ENCODE peak calls at places on chromosome 17, in four cellular contexts. One of them, this sample, is unnamed.

GRCh38 chr17:1060991-1061390 is 64.1 kb downstream of the TIMM22 start:
- DNase-seq in WTC11: no peak
- DNase-seq in HepG2: no peak
- DNase-seq in K562: no peak
- DNase-seq in this sample: no peak

GRCh38 chr17:16281351-16281750 is 64.3 kb downstream of the PIGL start:
- DNase-seq in WTC11: no peak
- DNase-seq in HepG2: no peak
- DNase-seq in K562: no peak
- DNase-seq in this sample: no peak

GRCh38 chr17:76638263-76638662 is 5.3 kb downstream of the ST6GALNAC1 start:
- DNase-seq in WTC11: no peak
- DNase-seq in HepG2: no peak
- DNase-seq in K562: no peak
- DNase-seq in this sample: no peak

GRCh38 chr17:7883781-7884386 is 4.7 kb upstream of the CHD3 start:
- DNase-seq in WTC11: no peak
- DNase-seq in HepG2: no peak
- DNase-seq in K562: peak; percentile 34
- DNase-seq in this sample: peak; percentile 55

GRCh38 chr17:59287887-59288286 is 43.6 kb upstream of the YPEL2 start:
- DNase-seq in WTC11: no peak
- DNase-seq in HepG2: no peak
- DNase-seq in K562: no peak
- DNase-seq in this sample: no peak

GRCh38 chr17:64240261-64240740 is 22.8 kb downstream of the TEX2 start:
- DNase-seq in WTC11: no peak
- DNase-seq in HepG2: no peak
- DNase-seq in K562: peak; percentile 65
- DNase-seq in this sample: peak; percentile 39

GRCh38 chr17:38693700-38694329 is 11.3 kb upstream of the MLLT6 start:
- DNase-seq in WTC11: no peak
- DNase-seq in HepG2: peak; percentile 48
- DNase-seq in K562: no peak
- DNase-seq in this sample: peak; percentile 78

GRCh38 chr17:48149174-48150106 is 41.9 kb downstream of the SNX11 start:
- DNase-seq in WTC11: peak; percentile 36
- DNase-seq in HepG2: peak; percentile 33
- DNase-seq in K562: peak; percentile 76
- DNase-seq in this sample: peak; percentile 50

GRCh38 chr17:66665194-66665593 is 169.7 kb upstream of the CACNG5 start:
- DNase-seq in WTC11: no peak
- DNase-seq in HepG2: no peak
- DNase-seq in K562: no peak
- DNase-seq in this sample: no peak

GRCh38 chr17:66306413-66306812 is 4.0 kb downstream of the PRKCA start:
- DNase-seq in WTC11: no peak
- DNase-seq in HepG2: no peak
- DNase-seq in K562: no peak
- DNase-seq in this sample: no peak

GRCh38 chr17:2172447-2172938 is 117.6 kb downstream of the HIC1 start:
- DNase-seq in WTC11: no peak
- DNase-seq in HepG2: no peak
- DNase-seq in K562: no peak
- DNase-seq in this sample: no peak

GRCh38 chr17:13699261-13699660 is 97.5 kb upstream of the HS3ST3A1 start:
- DNase-seq in WTC11: no peak
- DNase-seq in HepG2: no peak
- DNase-seq in K562: no peak
- DNase-seq in this sample: no peak

GRCh38 chr17:27466376-27466747 is 10.1 kb downstream of the KSR1 start:
- DNase-seq in WTC11: no peak
- DNase-seq in HepG2: no peak
- DNase-seq in K562: no peak
- DNase-seq in this sample: no peak

GRCh38 chr17:31580331-31581021 is 189.0 kb downstream of the RAB11FIP4 start:
- DNase-seq in WTC11: no peak
- DNase-seq in HepG2: no peak
- DNase-seq in K562: no peak
- DNase-seq in this sample: no peak

GRCh38 chr17:39529455-39529854 is 68.2 kb downstream of the CDK12 start:
- DNase-seq in WTC11: no peak
- DNase-seq in HepG2: no peak
- DNase-seq in K562: peak; percentile 26
- DNase-seq in this sample: no peak

GRCh38 chr17:79667746-79668145 is 56.9 kb upstream of the RBFOX3 start:
- DNase-seq in WTC11: no peak
- DNase-seq in HepG2: no peak
- DNase-seq in K562: no peak
- DNase-seq in this sample: no peak

GRCh38 chr17:14460502-14460901 is 159.6 kb downstream of the HS3ST3B1 start:
- DNase-seq in WTC11: no peak
- DNase-seq in HepG2: no peak
- DNase-seq in K562: no peak
- DNase-seq in this sample: no peak

GRCh38 chr17:75346906-75347305 is 57.7 kb upstream of the SLC25A19 start:
- DNase-seq in WTC11: no peak
- DNase-seq in HepG2: no peak
- DNase-seq in K562: peak; percentile 79
- DNase-seq in this sample: no peak

GRCh38 chr17:61488878-61489718 is 36.9 kb downstream of the TBX4 start:
- DNase-seq in WTC11: no peak
- DNase-seq in HepG2: peak; percentile 90
- DNase-seq in K562: no peak
- DNase-seq in this sample: no peak

GRCh38 chr17:15918661-15919259 is 26.2 kb upstream of the ADORA2B start:
- DNase-seq in WTC11: peak; percentile 3
- DNase-seq in HepG2: no peak
- DNase-seq in K562: no peak
- DNase-seq in this sample: no peak

GRCh38 chr17:16937431-16937830 is 34.5 kb downstream of the TNFRSF13B start:
- DNase-seq in WTC11: peak; percentile 1
- DNase-seq in HepG2: no peak
- DNase-seq in K562: no peak
- DNase-seq in this sample: no peak

GRCh38 chr17:6525731-6526130 is 30.6 kb downstream of the PITPNM3 start:
- DNase-seq in WTC11: no peak
- DNase-seq in HepG2: no peak
- DNase-seq in K562: no peak
- DNase-seq in this sample: no peak

GRCh38 chr17:2070241-2071023 is 15.5 kb downstream of the HIC1 start:
- DNase-seq in WTC11: peak; percentile 58
- DNase-seq in HepG2: no peak
- DNase-seq in K562: no peak
- DNase-seq in this sample: no peak

GRCh38 chr17:78360371-78361226 is 722 bp upstream of the SOCS3 start:
- DNase-seq in WTC11: peak; percentile 100
- DNase-seq in HepG2: peak; percentile 80
- DNase-seq in K562: peak; percentile 92
- DNase-seq in this sample: peak; percentile 97

GRCh38 chr17:81453712-81454111 is 58.5 kb downstream of the BAHCC1 start:
- DNase-seq in WTC11: no peak
- DNase-seq in HepG2: no peak
- DNase-seq in K562: no peak
- DNase-seq in this sample: no peak

GRCh38 chr17:72219136-72219823 is 98.5 kb downstream of the SOX9 start:
- DNase-seq in WTC11: peak; percentile 50
- DNase-seq in HepG2: no peak
- DNase-seq in K562: no peak
- DNase-seq in this sample: peak; percentile 67
- TF ChIP-seq FOXJ3 in WTC11: no peak
- TF ChIP-seq FOXJ3 in HepG2: no peak
- TF ChIP-seq FOXJ3 in K562: no peak
- TF ChIP-seq FOXJ3 in this sample: no peak

GRCh38 chr17:71482625-71483024 is 638.2 kb upstream of the SOX9 start:
- DNase-seq in WTC11: no peak
- DNase-seq in HepG2: no peak
- DNase-seq in K562: no peak
- DNase-seq in this sample: no peak
- TF ChIP-seq FOXJ3 in WTC11: no peak
- TF ChIP-seq FOXJ3 in HepG2: no peak
- TF ChIP-seq FOXJ3 in K562: no peak
- TF ChIP-seq FOXJ3 in this sample: no peak

GRCh38 chr17:73594025-73594424 is 50.2 kb downstream of the SDK2 start:
- DNase-seq in WTC11: no peak
- DNase-seq in HepG2: no peak
- DNase-seq in K562: no peak
- DNase-seq in this sample: no peak

GRCh38 chr17:73591278-73592078 is 52.8 kb downstream of the SDK2 start:
- DNase-seq in WTC11: no peak
- DNase-seq in HepG2: no peak
- DNase-seq in K562: no peak
- DNase-seq in this sample: no peak

GRCh38 chr17:73593249-73593965 is 50.8 kb downstream of the SDK2 start:
- DNase-seq in WTC11: no peak
- DNase-seq in HepG2: no peak
- DNase-seq in K562: no peak
- DNase-seq in this sample: no peak

GRCh38 chr17:73592079-73592415 is 52.2 kb downstream of the SDK2 start:
- DNase-seq in WTC11: no peak
- DNase-seq in HepG2: no peak
- DNase-seq in K562: no peak
- DNase-seq in this sample: no peak

GRCh38 chr17:73592531-73592961 is 51.7 kb downstream of the SDK2 start:
- DNase-seq in WTC11: no peak
- DNase-seq in HepG2: no peak
- DNase-seq in K562: no peak
- DNase-seq in this sample: no peak
- TF ChIP-seq FOXJ3 in WTC11: no peak
- TF ChIP-seq FOXJ3 in HepG2: no peak
- TF ChIP-seq FOXJ3 in K562: no peak
- TF ChIP-seq FOXJ3 in this sample: no peak

DNA sequence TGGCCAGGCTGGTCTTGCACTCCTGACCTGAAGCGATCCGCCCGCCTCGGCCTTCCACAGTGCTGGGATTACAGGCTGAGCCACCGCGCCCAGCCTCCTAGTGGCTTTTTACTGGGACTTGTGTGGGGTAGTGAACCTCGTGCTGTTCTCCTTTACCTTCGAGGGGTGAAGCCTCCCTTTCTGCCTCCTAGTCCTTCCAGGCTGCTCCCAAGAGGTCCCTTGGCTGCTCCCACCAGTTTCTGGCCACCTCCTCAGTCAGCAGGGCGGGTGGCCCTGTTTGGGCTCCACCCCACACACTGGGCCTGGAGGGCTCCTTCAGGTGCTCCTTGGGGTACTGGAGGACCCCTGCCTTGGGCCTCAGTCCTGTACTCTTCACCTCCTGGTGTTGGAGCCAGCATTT is 70.9 kb upstream of the ZNF750 start:
- DNase-seq in WTC11: no peak
- DNase-seq in HepG2: no peak
- DNase-seq in K562: no peak
- DNase-seq in this sample: no peak
- TF ChIP-seq FOXJ3 in WTC11: no peak
- TF ChIP-seq FOXJ3 in HepG2: no peak
- TF ChIP-seq FOXJ3 in K562: no peak
- TF ChIP-seq FOXJ3 in this sample: no peak

GRCh38 chr17:28513476-28513875 is 7.3 kb downstream of the FOXN1 start:
- DNase-seq in WTC11: no peak
- DNase-seq in HepG2: no peak
- DNase-seq in K562: no peak
- DNase-seq in this sample: no peak

GRCh38 chr17:28515518-28515917 is 9.4 kb downstream of the FOXN1 start:
- DNase-seq in WTC11: no peak
- DNase-seq in HepG2: no peak
- DNase-seq in K562: no peak
- DNase-seq in this sample: no peak

GRCh38 chr17:28518132-28518531 is 12.0 kb downstream of the FOXN1 start:
- DNase-seq in WTC11: no peak
- DNase-seq in HepG2: no peak
- DNase-seq in K562: no peak
- DNase-seq in this sample: no peak

GRCh38 chr17:28511858-28512461 is 5.8 kb downstream of the FOXN1 start:
- DNase-seq in WTC11: no peak
- DNase-seq in HepG2: no peak
- DNase-seq in K562: peak; percentile 47
- DNase-seq in this sample: no peak

GRCh38 chr17:28514571-28515002 is 8.4 kb downstream of the FOXN1 start:
- DNase-seq in WTC11: no peak
- DNase-seq in HepG2: no peak
- DNase-seq in K562: no peak
- DNase-seq in this sample: no peak
- TF ChIP-seq FOXJ3 in WTC11: no peak
- TF ChIP-seq FOXJ3 in HepG2: no peak
- TF ChIP-seq FOXJ3 in K562: no peak
- TF ChIP-seq FOXJ3 in this sample: no peak

GRCh38 chr17:68697850-68698313 is 96.7 kb upstream of the FAM20A start:
- DNase-seq in WTC11: no peak
- DNase-seq in HepG2: peak; percentile 14
- DNase-seq in K562: no peak
- DNase-seq in this sample: no peak
- TF ChIP-seq FOXJ3 in WTC11: no peak
- TF ChIP-seq FOXJ3 in HepG2: no peak
- TF ChIP-seq FOXJ3 in K562: no peak
- TF ChIP-seq FOXJ3 in this sample: no peak

GRCh38 chr17:57911021-57911420 is 44.2 kb downstream of the CUEDC1 start:
- DNase-seq in WTC11: no peak
- DNase-seq in HepG2: no peak
- DNase-seq in K562: no peak
- DNase-seq in this sample: no peak
- TF ChIP-seq FOXJ3 in WTC11: no peak
- TF ChIP-seq FOXJ3 in HepG2: no peak
- TF ChIP-seq FOXJ3 in K562: no peak
- TF ChIP-seq FOXJ3 in this sample: no peak